ENCODE peak calls at places on chromosomes 5 and 9, in ten cellular contexts. One of them, this sample, is unnamed.

GRCh38 chr5:38316544-38317224 is 58.3 kb downstream of the EGFLAM start:
- DNase-seq in A549: no peak
- DNase-seq in NB4: no peak
- DNase-seq in WTC11: no peak
- DNase-seq in SK-N-SH: peak
- DNase-seq in endothelial cell of umbilical vein: no peak
- DNase-seq in K562: no peak
- DNase-seq in H1: no peak
- DNase-seq in HepG2: no peak
- DNase-seq in GM12878: no peak
- DNase-seq in this sample: no peak

GRCh38 chr9:29209748-29210276 is 1636.5 kb upstream of the C9orf72 start:
- DNase-seq in A549: no peak
- DNase-seq in NB4: no peak
- DNase-seq in WTC11: no peak
- DNase-seq in SK-N-SH: peak
- DNase-seq in endothelial cell of umbilical vein: no peak
- DNase-seq in K562: no peak
- DNase-seq in H1: no peak
- DNase-seq in HepG2: no peak
- DNase-seq in GM12878: no peak
- DNase-seq in this sample: no peak

GRCh38 chr5:24642022-24642421 is 2.8 kb downstream of the CDH10 start:
- DNase-seq in A549: peak
- DNase-seq in NB4: peak
- DNase-seq in WTC11: no peak
- DNase-seq in SK-N-SH: peak
- DNase-seq in endothelial cell of umbilical vein: no peak
- DNase-seq in K562: peak
- DNase-seq in H1: no peak
- DNase-seq in HepG2: peak
- DNase-seq in GM12878: no peak
- DNase-seq in this sample: no peak

GRCh38 chr9:34279431-34279830 is 49.6 kb downstream of the KIF24 start:
- DNase-seq in A549: no peak
- DNase-seq in NB4: no peak
- DNase-seq in WTC11: no peak
- DNase-seq in SK-N-SH: peak
- DNase-seq in endothelial cell of umbilical vein: peak
- DNase-seq in K562: no peak
- DNase-seq in H1: no peak
- DNase-seq in HepG2: no peak
- DNase-seq in GM12878: no peak
- DNase-seq in this sample: no peak

GRCh38 chr5:179762079-179762780 is 29.6 kb downstream of the MAML1 start:
- DNase-seq in A549: peak
- DNase-seq in NB4: peak
- DNase-seq in WTC11: no peak
- DNase-seq in SK-N-SH: peak
- DNase-seq in endothelial cell of umbilical vein: no peak
- DNase-seq in K562: peak
- DNase-seq in H1: no peak
- DNase-seq in HepG2: peak
- DNase-seq in GM12878: peak
- DNase-seq in this sample: no peak

GRCh38 chr9:79129865-79130480 is 441.8 kb upstream of the TLE4 start:
- DNase-seq in A549: peak
- DNase-seq in NB4: peak
- DNase-seq in WTC11: peak
- DNase-seq in SK-N-SH: peak
- DNase-seq in endothelial cell of umbilical vein: peak
- DNase-seq in K562: peak
- DNase-seq in H1: no peak
- DNase-seq in HepG2: peak
- DNase-seq in GM12878: no peak
- DNase-seq in this sample: peak

GRCh38 chr9:27413507-27414214 is 110.4 kb upstream of the IFNK start:
- DNase-seq in A549: no peak
- DNase-seq in NB4: no peak
- DNase-seq in WTC11: no peak
- DNase-seq in SK-N-SH: no peak
- DNase-seq in endothelial cell of umbilical vein: no peak
- DNase-seq in K562: no peak
- DNase-seq in H1: no peak
- DNase-seq in HepG2: no peak
- DNase-seq in GM12878: no peak
- DNase-seq in this sample: no peak

GRCh38 chr9:107488400-107489143 is 997 bp downstream of the KLF4 start:
- DNase-seq in A549: peak
- DNase-seq in NB4: peak
- DNase-seq in WTC11: peak
- DNase-seq in SK-N-SH: peak
- DNase-seq in endothelial cell of umbilical vein: peak
- DNase-seq in K562: no peak
- DNase-seq in H1: no peak
- DNase-seq in HepG2: no peak
- DNase-seq in GM12878: no peak
- DNase-seq in this sample: no peak

GRCh38 chr9:109329274-109330258 is 8.7 kb upstream of the EPB41L4B start:
- DNase-seq in A549: peak
- DNase-seq in NB4: no peak
- DNase-seq in WTC11: no peak
- DNase-seq in SK-N-SH: peak
- DNase-seq in endothelial cell of umbilical vein: no peak
- DNase-seq in K562: no peak
- DNase-seq in H1: no peak
- DNase-seq in HepG2: peak
- DNase-seq in GM12878: no peak
- DNase-seq in this sample: no peak

GRCh38 chr9:128191406-128192046 is at the start of gene CIZ1:
- DNase-seq in A549: peak
- DNase-seq in NB4: peak
- DNase-seq in WTC11: peak
- DNase-seq in SK-N-SH: peak
- DNase-seq in endothelial cell of umbilical vein: peak
- DNase-seq in K562: peak
- DNase-seq in H1: no peak
- DNase-seq in HepG2: peak
- DNase-seq in GM12878: no peak
- DNase-seq in this sample: peak

GRCh38 chr5:144331361-144331760 is 160.7 kb downstream of the KCTD16 start:
- DNase-seq in A549: no peak
- DNase-seq in NB4: no peak
- DNase-seq in WTC11: no peak
- DNase-seq in SK-N-SH: no peak
- DNase-seq in endothelial cell of umbilical vein: no peak
- DNase-seq in K562: no peak
- DNase-seq in H1: no peak
- DNase-seq in HepG2: no peak
- DNase-seq in GM12878: no peak
- DNase-seq in this sample: no peak

GRCh38 chr5:139974661-139975060 is 68.4 kb downstream of the NRG2 start:
- DNase-seq in A549: no peak
- DNase-seq in NB4: peak
- DNase-seq in WTC11: no peak
- DNase-seq in SK-N-SH: no peak
- DNase-seq in endothelial cell of umbilical vein: no peak
- DNase-seq in K562: no peak
- DNase-seq in H1: no peak
- DNase-seq in HepG2: no peak
- DNase-seq in GM12878: no peak
- DNase-seq in this sample: no peak

GRCh38 chr5:178108446-178108845 is 4.9 kb upstream of the N4BP3 start:
- DNase-seq in A549: no peak
- DNase-seq in NB4: no peak
- DNase-seq in WTC11: no peak
- DNase-seq in SK-N-SH: no peak
- DNase-seq in endothelial cell of umbilical vein: no peak
- DNase-seq in K562: no peak
- DNase-seq in H1: no peak
- DNase-seq in HepG2: no peak
- DNase-seq in GM12878: no peak
- DNase-seq in this sample: no peak

GRCh38 chr5:65261499-65261898 is 220.2 kb downstream of the ADAMTS6 start:
- DNase-seq in A549: no peak
- DNase-seq in NB4: no peak
- DNase-seq in WTC11: no peak
- DNase-seq in SK-N-SH: no peak
- DNase-seq in endothelial cell of umbilical vein: peak
- DNase-seq in K562: no peak
- DNase-seq in H1: no peak
- DNase-seq in HepG2: no peak
- DNase-seq in GM12878: no peak
- DNase-seq in this sample: no peak

GRCh38 chr5:88545348-88545747 is 276.7 kb upstream of the TMEM161B start:
- DNase-seq in A549: no peak
- DNase-seq in NB4: no peak
- DNase-seq in WTC11: no peak
- DNase-seq in SK-N-SH: no peak
- DNase-seq in endothelial cell of umbilical vein: no peak
- DNase-seq in K562: no peak
- DNase-seq in H1: no peak
- DNase-seq in HepG2: no peak
- DNase-seq in GM12878: no peak
- DNase-seq in this sample: no peak

GRCh38 chr5:179679014-179679674 is 1.7 kb downstream of the CBY3 start:
- DNase-seq in A549: no peak
- DNase-seq in NB4: peak
- DNase-seq in WTC11: peak
- DNase-seq in SK-N-SH: peak
- DNase-seq in endothelial cell of umbilical vein: peak
- DNase-seq in K562: peak
- DNase-seq in H1: peak
- DNase-seq in HepG2: no peak
- DNase-seq in GM12878: no peak
- DNase-seq in this sample: no peak

GRCh38 chr5:137438932-137439331 is 60.2 kb downstream of the SPOCK1 start:
- DNase-seq in A549: no peak
- DNase-seq in NB4: no peak
- DNase-seq in WTC11: no peak
- DNase-seq in SK-N-SH: no peak
- DNase-seq in endothelial cell of umbilical vein: no peak
- DNase-seq in K562: no peak
- DNase-seq in H1: no peak
- DNase-seq in HepG2: no peak
- DNase-seq in GM12878: no peak
- DNase-seq in this sample: no peak

GRCh38 chr9:136826703-136827582 is 15.3 kb upstream of the AJM1 start:
- DNase-seq in A549: no peak
- DNase-seq in NB4: no peak
- DNase-seq in WTC11: no peak
- DNase-seq in SK-N-SH: no peak
- DNase-seq in endothelial cell of umbilical vein: no peak
- DNase-seq in K562: no peak
- DNase-seq in H1: no peak
- DNase-seq in HepG2: no peak
- DNase-seq in GM12878: no peak
- DNase-seq in this sample: no peak

GRCh38 chr5:36367524-36367923 is 65.8 kb upstream of the RANBP3L start:
- DNase-seq in A549: no peak
- DNase-seq in NB4: no peak
- DNase-seq in WTC11: no peak
- DNase-seq in SK-N-SH: no peak
- DNase-seq in endothelial cell of umbilical vein: no peak
- DNase-seq in K562: no peak
- DNase-seq in H1: no peak
- DNase-seq in HepG2: no peak
- DNase-seq in GM12878: no peak
- DNase-seq in this sample: no peak
- TF ChIP-seq MAX in A549: no peak
- TF ChIP-seq MAX in NB4: no peak
- TF ChIP-seq MAX in WTC11: no peak
- TF ChIP-seq MAX in SK-N-SH: no peak
- TF ChIP-seq MAX in endothelial cell of umbilical vein: no peak
- TF ChIP-seq MAX in K562: no peak
- TF ChIP-seq MAX in H1: no peak
- TF ChIP-seq MAX in HepG2: no peak
- TF ChIP-seq MAX in GM12878: no peak
- TF ChIP-seq MAX in this sample: no peak

DNA sequence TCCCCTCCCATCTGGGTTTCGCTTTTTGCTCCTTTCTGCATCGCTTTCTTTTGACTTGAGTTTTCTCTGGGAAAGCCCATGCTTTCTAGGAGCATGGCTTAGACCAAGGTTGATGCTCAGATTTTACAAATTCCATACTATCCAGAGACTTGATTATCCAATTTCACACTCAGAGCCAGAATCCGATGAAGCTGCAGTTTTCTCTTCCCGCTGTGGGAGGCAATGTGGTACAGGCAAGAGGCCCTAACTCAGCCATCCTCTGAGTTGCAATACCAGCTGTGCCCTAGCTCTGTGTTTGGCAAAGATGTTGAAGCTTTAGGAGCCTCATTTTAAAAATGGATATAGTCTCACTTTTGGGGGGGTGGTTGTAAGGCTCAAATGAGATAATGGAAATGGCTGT is 85.1 kb downstream of the BRINP1 start:
- DNase-seq in A549: peak
- DNase-seq in NB4: peak
- DNase-seq in WTC11: peak
- DNase-seq in SK-N-SH: peak
- DNase-seq in endothelial cell of umbilical vein: no peak
- DNase-seq in K562: no peak
- DNase-seq in H1: no peak
- DNase-seq in HepG2: peak
- DNase-seq in GM12878: no peak
- DNase-seq in this sample: no peak
- TF ChIP-seq CTCF in A549: no peak
- TF ChIP-seq CTCF in NB4: no peak
- TF ChIP-seq CTCF in WTC11: no peak
- TF ChIP-seq CTCF in SK-N-SH: no peak
- TF ChIP-seq CTCF in endothelial cell of umbilical vein: no peak
- TF ChIP-seq CTCF in K562: no peak
- TF ChIP-seq CTCF in H1: peak
- TF ChIP-seq CTCF in HepG2: peak
- TF ChIP-seq CTCF in GM12878: no peak
- TF ChIP-seq CTCF in this sample: no peak

DNA sequence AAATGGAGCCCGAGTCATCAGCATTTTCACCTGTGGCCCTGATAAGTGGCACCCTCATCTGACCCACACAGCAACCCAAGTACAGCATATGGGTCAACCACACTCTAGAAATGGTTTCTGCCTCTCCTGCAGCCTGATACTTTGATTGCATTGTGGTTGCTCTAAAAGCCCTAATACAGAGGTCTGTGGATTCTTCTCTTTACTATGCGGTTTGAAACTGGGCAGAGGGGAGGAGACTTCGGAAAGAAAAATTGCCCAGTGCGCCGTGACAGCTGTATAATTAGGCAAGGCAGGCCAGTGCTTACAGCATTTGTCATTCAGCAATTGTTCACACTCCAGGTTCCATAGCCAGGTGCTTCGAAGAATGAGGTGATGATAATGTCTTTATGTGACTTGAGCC is 361.0 kb downstream of the NFIB start:
- DNase-seq in A549: no peak
- DNase-seq in NB4: no peak
- DNase-seq in WTC11: no peak
- DNase-seq in SK-N-SH: no peak
- DNase-seq in endothelial cell of umbilical vein: no peak
- DNase-seq in K562: no peak
- DNase-seq in H1: no peak
- DNase-seq in HepG2: no peak
- DNase-seq in GM12878: no peak
- DNase-seq in this sample: no peak
- TF ChIP-seq MAX in A549: no peak
- TF ChIP-seq MAX in NB4: no peak
- TF ChIP-seq MAX in WTC11: no peak
- TF ChIP-seq MAX in SK-N-SH: no peak
- TF ChIP-seq MAX in endothelial cell of umbilical vein: no peak
- TF ChIP-seq MAX in K562: no peak
- TF ChIP-seq MAX in H1: no peak
- TF ChIP-seq MAX in HepG2: no peak
- TF ChIP-seq MAX in GM12878: no peak
- TF ChIP-seq MAX in this sample: no peak

GRCh38 chr9:22617156-22617555 is 170.5 kb downstream of the DMRTA1 start:
- DNase-seq in A549: no peak
- DNase-seq in NB4: no peak
- DNase-seq in WTC11: no peak
- DNase-seq in SK-N-SH: no peak
- DNase-seq in endothelial cell of umbilical vein: no peak
- DNase-seq in K562: no peak
- DNase-seq in H1: no peak
- DNase-seq in HepG2: no peak
- DNase-seq in GM12878: no peak
- DNase-seq in this sample: no peak
- TF ChIP-seq CTCF in A549: no peak
- TF ChIP-seq CTCF in NB4: no peak
- TF ChIP-seq CTCF in WTC11: no peak
- TF ChIP-seq CTCF in SK-N-SH: no peak
- TF ChIP-seq CTCF in endothelial cell of umbilical vein: no peak
- TF ChIP-seq CTCF in K562: no peak
- TF ChIP-seq CTCF in H1: no peak
- TF ChIP-seq CTCF in HepG2: no peak
- TF ChIP-seq CTCF in GM12878: no peak
- TF ChIP-seq CTCF in this sample: no peak

This sample was measured in HCT116.